ENCODE peak calls at places on chromosome 12, in four cellular contexts. J is WERI-Rb-1, Z is NCI-H345, R is fibroblast of lung. G is an unnamed sample.

GRCh38 chr12:115543269-115543668 is 734.2 kb downstream of the MED13L start:
- DNase-seq in Z (no peak), R (peak; percentile 7), J (no peak), G (no peak)

GRCh38 chr12:92558806-92559205 is 144.0 kb upstream of the PLEKHG7 start:
- DNase-seq in Z (no peak), J (no peak), R (peak; percentile 44), G (no peak)

GRCh38 chr12:84174115-84174514 is 738.5 kb downstream of the SLC6A15 start:
- DNase-seq in R (no peak), Z (no peak), J (no peak), G (no peak)

GRCh38 chr12:122793685-122794106 is 19.3 kb downstream of the CCDC62 start:
- DNase-seq in R (peak; percentile 45), J (peak; percentile 18), Z (peak; percentile 53), G (peak; percentile 85)

GRCh38 chr12:131607658-131608447 is 103.0 kb upstream of the SFSWAP start:
- DNase-seq in R (no peak), Z (no peak), J (no peak), G (no peak)

GRCh38 chr12:101855364-101855884 is 22.0 kb upstream of the DRAM1 start:
- DNase-seq in J (no peak), Z (no peak), R (peak; percentile 58), G (no peak)

GRCh38 chr12:93192878-93193277 is 184.8 kb upstream of the NUDT4 start:
- DNase-seq in R (no peak), Z (no peak), J (no peak), G (no peak)

GRCh38 chr12:6635375-6635855 is 344 bp downstream of the LPAR5 start:
- DNase-seq in J (no peak), R (no peak), Z (no peak), G (no peak)

GRCh38 chr12:68042212-68042699 is 53.0 kb downstream of the IFNG-AS1 start:
- DNase-seq in J (peak; percentile 27), Z (peak; percentile 32), R (peak; percentile 9), G (no peak)

GRCh38 chr12:6188954-6189353 is 11.2 kb upstream of the CD9 start:
- DNase-seq in R (no peak), J (no peak), Z (no peak), G (no peak)

GRCh38 chr12:65171870-65172269 is 2.5 kb downstream of the LEMD3 start:
- DNase-seq in R (no peak), Z (no peak), J (no peak), G (no peak)

GRCh38 chr12:11648514-11649412 is 711 bp upstream of the ETV6 start:
- DNase-seq in R (peak; percentile 88), Z (peak; percentile 80), J (peak; percentile 70), G (peak; percentile 94)

GRCh38 chr12:6354539-6355393 is 12.9 kb upstream of the TNFRSF1A start:
- DNase-seq in Z (no peak), J (no peak), R (no peak), G (no peak)

GRCh38 chr12:27179399-27180214 is 64.5 kb upstream of the STK38L start:
- DNase-seq in R (peak; percentile 100), Z (no peak), J (no peak), G (peak; percentile 74)

GRCh38 chr12:95988506-95989275 is 7.5 kb downstream of the HAL start:
- DNase-seq in J (no peak), Z (no peak), R (no peak), G (no peak)

GRCh38 chr12:81558031-81558430 is 201.1 kb downstream of the PPFIA2 start:
- DNase-seq in R (peak; percentile 73), J (no peak), Z (no peak), G (no peak)

GRCh38 chr12:3165311-3165931 is 88.2 kb downstream of the TSPAN9 start:
- DNase-seq in Z (no peak), J (peak; percentile 96), R (no peak), G (no peak)

GRCh38 chr12:31737345-31737744 is 8.5 kb upstream of the AMN1 start:
- DNase-seq in J (no peak), Z (no peak), R (no peak), G (no peak)

GRCh38 chr12:59780605-59781135 is 184.8 kb downstream of the SLC16A7 start:
- DNase-seq in R (peak; percentile 34), J (no peak), Z (no peak), G (no peak)

GRCh38 chr12:86719381-86719780 is 463.2 kb upstream of the MGAT4C start:
- DNase-seq in J (no peak), Z (no peak), R (peak; percentile 64), G (no peak)

GRCh38 chr12:116245189-116245588 is 32.3 kb downstream of the MED13L start:
- DNase-seq in Z (no peak), J (no peak), R (peak; percentile 11), G (no peak)

GRCh38 chr12:6056406-6057211 is 67.9 kb downstream of the VWF start:
- DNase-seq in Z (peak; percentile 10), J (peak; percentile 79), R (no peak), G (no peak)

GRCh38 chr12:53862831-53863230 is 75.8 kb upstream of the HOXC13 start:
- DNase-seq in Z (no peak), R (no peak), J (no peak), G (no peak)

GRCh38 chr12:1794440-1795090 is 25.8 kb upstream of the LRTM2 start:
- DNase-seq in J (no peak), Z (no peak), R (no peak), G (no peak)

GRCh38 chr12:96907681-96908163 is 665 bp downstream of the NEDD1 start:
- DNase-seq in R (peak; percentile 39), J (peak; percentile 29), Z (peak; percentile 11), G (no peak)

GRCh38 chr12:57309420-57309819 is 58.4 kb upstream of the STAC3 start:
- DNase-seq in Z (no peak), R (peak; percentile 54), J (no peak), G (no peak)

GRCh38 chr12:28536088-28536487 is 345.8 kb downstream of the CCDC91 start:
- DNase-seq in J (no peak), Z (no peak), R (peak; percentile 79), G (no peak)

GRCh38 chr12:57200497-57200896 is 16.1 kb upstream of the NXPH4 start:
- DNase-seq in J (no peak), Z (no peak), R (no peak), G (no peak)

GRCh38 chr12:27516625-27517024 is 7.4 kb upstream of the PPFIBP1 start:
- DNase-seq in R (no peak), J (no peak), Z (no peak), G (no peak)

GRCh38 chr12:47033081-47033480 is 46.3 kb upstream of the PCED1B start:
- DNase-seq in Z (no peak), J (no peak), R (peak; percentile 19), G (no peak)

GRCh38 chr12:43309845-43310405 is 242.1 kb downstream of the ADAMTS20 start:
- DNase-seq in R (peak; percentile 96), Z (no peak), J (no peak), G (no peak)

GRCh38 chr12:6819069-6820030 is 2.3 kb upstream of the GPR162 start:
- DNase-seq in R (no peak), J (peak; percentile 16), Z (no peak), G (no peak)

GRCh38 chr12:6034596-6034995 is 89.5 kb upstream of the ANO2 start:
- DNase-seq in J (no peak), R (no peak), Z (no peak), G (no peak)